ENCODE peak calls at places on chromosomes 4 and X, in five cellular contexts. L is central memory CD4-positive, alpha-beta T cell; F is kidney tubule cell; H is COLO829; U is neural crest cell. S is an unnamed sample.
A peak's percentile ranks its signal among the peaks of the same experiment; 100 is the strongest.

GRCh38 chrX:119410027-119410819 is 11.1 kb downstream of the SLC25A43 start:
- DNase-seq in L (no peak), F (peak; percentile 68), H (peak; percentile 45), U (no peak), S (peak; percentile 62)

GRCh38 chrX:155056877-155057792 is 13.8 kb downstream of the CMC4 start:
- DNase-seq in L (peak; percentile 36), F (peak; percentile 79), H (peak; percentile 74), U (peak; percentile 43), S (peak; percentile 70)

GRCh38 chr4:151192556-151193235 is 84.3 kb upstream of the PRSS48 start:
- DNase-seq in L (no peak), F (no peak), H (no peak), U (no peak), S (no peak)

GRCh38 chrX:142680038-142680437 is 345.7 kb upstream of the SPANXN4 start:
- DNase-seq in L (no peak), F (no peak), H (no peak), U (no peak), S (no peak)

GRCh38 chr4:52894408-52894807 is 32.3 kb downstream of the RASL11B start:
- DNase-seq in L (no peak), F (no peak), H (no peak), U (no peak), S (no peak)

GRCh38 chr4:173917255-173917960 is 366.1 kb downstream of the FBXO8 start:
- DNase-seq in L (no peak), F (no peak), H (peak; percentile 55), U (no peak), S (no peak)

GRCh38 chr4:171203425-171203824 is 609.8 kb upstream of the GALNTL6 start:
- DNase-seq in L (no peak), F (peak; percentile 77), H (peak; percentile 32), U (no peak), S (no peak)

GRCh38 chr4:83153312-83153915 is 38.9 kb upstream of the PLAC8 start:
- DNase-seq in L (no peak), F (no peak), H (peak; percentile 53), U (no peak), S (no peak)

GRCh38 chr4:38371391-38371851 is 292.6 kb upstream of the KLF3 start:
- DNase-seq in L (no peak), F (peak; percentile 87), H (no peak), U (no peak), S (no peak)

GRCh38 chr4:62018537-62018936 is 818.4 kb downstream of the ADGRL3 start:
- DNase-seq in L (no peak), F (no peak), H (no peak), U (no peak), S (no peak)

GRCh38 chrX:44343412-44343942 is at the start of gene EFHC2:
- DNase-seq in L (peak; percentile 61), F (peak; percentile 19), H (no peak), U (peak; percentile 6), S (peak; percentile 58)

GRCh38 chr4:2830632-2831610 is 12.7 kb upstream of the ADD1 start:
- DNase-seq in L (no peak), F (no peak), H (no peak), U (no peak), S (no peak)

GRCh38 chrX:31099536-31100090 is 27.8 kb upstream of the FTHL17 start:
- DNase-seq in L (no peak), F (peak; percentile 32), H (no peak), U (no peak), S (no peak)

S was measured in uterus.